ENCODE peak calls at places on chromosomes 12 and 14, in nine cellular contexts. D is BE2C; F is activated T-helper 1 cell treated with anti-CD3 and anti-CD28 coated beads, Interleukin-12 subunit alpha, Interleukin-12 subunit beta, Interleukin-2, Interleukin-4 antibody, amounts not matched to agents 30 ng/mL and 10 ng/mL and 1 ng/mL, durations not matched to agents 14 hours and 24 hours and 36 hours; V is stimulated activated CD4-positive, alpha-beta T cell treated with anti-CD3 and anti-CD28 coated beads, Interleukin-2, amount 100 ng/mL, for 48 hours; J is cardiac muscle cell; K is T-helper 9 cell; W is A549; Z is T-helper 1 cell; G is stimulated activated CD8-positive, alpha-beta memory T cell treated with anti-CD3 and anti-CD28 coated beads, Interleukin-7, amount 100 ng/mL, for 24 hours. X is an unnamed sample.

GRCh38 chr14:76546426-76547221 is 170.7 kb downstream of the ESRRB start:
- DNase-seq in W (peak; percentile 28), D (peak; percentile 69), F (no peak), V (peak; percentile 14), Z (no peak), G (no peak), K (no peak), J (peak; percentile 67), X (peak; percentile 19)

GRCh38 chr12:109888179-109889020 is 8.1 kb upstream of the GLTP start:
- DNase-seq in W (peak; percentile 66), F (no peak), D (no peak), K (peak; percentile 7), G (no peak), V (no peak), Z (no peak), J (no peak), X (no peak)

GRCh38 chr14:54306806-54307205 is 90.0 kb upstream of the CDKN3 start:
- DNase-seq in Z (no peak), J (no peak), W (no peak), G (no peak), K (no peak), D (no peak), V (no peak), F (no peak), X (no peak)

GRCh38 chr12:42691991-42692557 is 102.5 kb upstream of the PRICKLE1 start:
- DNase-seq in K (no peak), W (peak; percentile 53), J (no peak), Z (no peak), F (no peak), D (no peak), V (no peak), G (no peak), X (no peak)

GRCh38 chr12:54682674-54683073 is 34.5 kb upstream of the DCD start:
- DNase-seq in F (no peak), J (no peak), K (no peak), Z (no peak), D (no peak), G (no peak), V (no peak), W (no peak), X (no peak)

GRCh38 chr12:48917857-48918537 is 7.3 kb downstream of the FKBP11 start:
- DNase-seq in K (peak; percentile 33), V (no peak), G (no peak), J (no peak), D (no peak), W (no peak), Z (peak; percentile 16), F (peak; percentile 16), X (no peak)

GRCh38 chr14:64645220-64645891 is 58.9 kb upstream of the PLEKHG3 start:
- DNase-seq in F (no peak), K (no peak), W (no peak), Z (no peak), V (no peak), G (no peak), J (peak; percentile 67), D (no peak), X (no peak)

GRCh38 chr14:31582286-31582691 is 21.1 kb downstream of the NUBPL start:
- DNase-seq in Z (no peak), V (no peak), D (no peak), W (no peak), J (no peak), G (no peak), F (no peak), K (no peak), X (no peak)

GRCh38 chr12:16228067-16228466 is 49.4 kb downstream of the SLC15A5 start:
- DNase-seq in J (no peak), F (no peak), D (no peak), W (no peak), V (no peak), G (no peak), Z (no peak), K (no peak), X (no peak)

GRCh38 chr14:68961781-68962584 is 17.1 kb downstream of the ACTN1 start:
- DNase-seq in Z (no peak), W (no peak), V (no peak), J (no peak), K (no peak), F (no peak), D (peak; percentile 85), G (no peak), X (no peak)

GRCh38 chr14:94164685-94165431 is 9.3 kb upstream of the PPP4R4 start:
- DNase-seq in W (no peak), G (no peak), K (no peak), F (no peak), V (peak; percentile 23), Z (no peak), J (no peak), D (no peak), X (no peak)

GRCh38 chr14:102279688-102280348 is 25.1 kb downstream of the MOK start:
- DNase-seq in G (no peak), D (no peak), Z (no peak), W (peak; percentile 87), V (no peak), J (no peak), K (no peak), F (no peak), X (no peak)

GRCh38 chr12:67426067-67426466 is 156.9 kb downstream of the CAND1 start:
- DNase-seq in D (no peak), K (no peak), Z (no peak), V (no peak), F (no peak), J (peak; percentile 68), G (no peak), W (no peak), X (no peak)

GRCh38 chr12:14873440-14874185 is 12.0 kb downstream of the MGP start:
- DNase-seq in W (no peak), Z (no peak), V (no peak), J (no peak), F (no peak), D (no peak), K (no peak), G (no peak), X (no peak)

GRCh38 chr14:102293784-102294183 is 11.2 kb downstream of the MOK start:
- DNase-seq in D (no peak), V (no peak), Z (no peak), J (no peak), K (no peak), W (no peak), F (no peak), G (no peak), X (no peak)

GRCh38 chr14:90695997-90696681 is 120.1 kb downstream of the TTC7B start:
- DNase-seq in D (no peak), K (no peak), G (no peak), V (no peak), F (no peak), J (no peak), W (no peak), Z (no peak), X (no peak)

GRCh38 chr14:57209561-57209960 is 59.1 kb downstream of the EXOC5 start:
- DNase-seq in F (no peak), G (no peak), Z (no peak), K (no peak), D (no peak), W (no peak), V (no peak), J (no peak), X (no peak)

GRCh38 chr12:6745751-6746525 is 7.0 kb downstream of the MLF2 start:
- DNase-seq in G (no peak), W (no peak), F (peak; percentile 29), V (no peak), Z (no peak), K (no peak), J (no peak), D (no peak), X (no peak)

GRCh38 chr14:35051796-35052195 is 5.7 kb downstream of the FAM177A1 start:
- DNase-seq in W (no peak), D (no peak), F (no peak), G (no peak), Z (no peak), V (no peak), K (no peak), J (no peak), X (no peak)